ENCODE peak calls at places on chromosomes 11 and 22, in five cellular contexts. F is SJCRH30, V is heart right ventricle, C is SJSA1, H is breast epithelium. P is an unnamed sample.

GRCh38 chr11:4072668-4073285 is 21.8 kb upstream of the RRM1 start:
- DNase-seq in V (peak; percentile 69), C (peak; percentile 67), F (peak; percentile 86), H (peak; percentile 56), P (peak; percentile 55)

GRCh38 chr11:107561688-107562087 is 3.8 kb downstream of the ALKBH8 start:
- DNase-seq in F (no peak), C (no peak), H (no peak), V (no peak), P (no peak)

GRCh38 chr11:118042791-118043190 is 34.1 kb upstream of the TMPRSS4 start:
- DNase-seq in F (no peak), C (no peak), H (no peak), V (no peak), P (no peak)

GRCh38 chr11:64498151-64498550 is 92.9 kb upstream of the SLC22A12 start:
- DNase-seq in C (no peak), V (no peak), F (no peak), H (no peak), P (no peak)

GRCh38 chr11:19892387-19892786 is 179.8 kb downstream of the NAV2 start:
- DNase-seq in H (no peak), C (no peak), V (no peak), F (no peak), P (no peak)

GRCh38 chr22:28801845-28802594 is 1.7 kb upstream of the XBP1 start:
- DNase-seq in H (peak; percentile 46), V (peak; percentile 13), F (peak; percentile 7), C (peak; percentile 8), P (no peak)

GRCh38 chr11:45264839-45265515 is 21.2 kb downstream of the SYT13 start:
- DNase-seq in F (peak; percentile 11), H (no peak), V (no peak), C (peak; percentile 81), P (no peak)

GRCh38 chr11:23413057-23413456 is 552.8 kb upstream of the CCDC179 start:
- DNase-seq in C (no peak), H (no peak), V (no peak), F (no peak), P (no peak)

GRCh38 chr11:118206612-118207031 is 18.2 kb downstream of the JAML start:
- DNase-seq in C (no peak), V (no peak), F (no peak), H (no peak), P (no peak)

GRCh38 chr11:111469200-111469599 is 43.0 kb downstream of the BTG4 start:
- DNase-seq in H (no peak), V (no peak), F (no peak), C (no peak), P (no peak)

GRCh38 chr11:111462329-111462728 is 49.9 kb downstream of the BTG4 start:
- DNase-seq in H (no peak), F (no peak), V (no peak), C (no peak), P (no peak)

GRCh38 chr11:111463276-111463675 is 48.9 kb downstream of the BTG4 start:
- DNase-seq in H (no peak), V (no peak), F (no peak), C (no peak), P (no peak)

GRCh38 chr11:111465400-111465799 is 46.8 kb downstream of the BTG4 start:
- DNase-seq in C (no peak), H (no peak), V (no peak), F (no peak), P (no peak)

GRCh38 chr11:111466615-111467014 is 45.6 kb downstream of the BTG4 start:
- DNase-seq in H (no peak), V (no peak), F (no peak), C (no peak), P (no peak)
- H3K36me3 ChIP-seq in H (no peaks in the 10 kb centered on the region), V (no peaks in the 10 kb centered on the region), F (no peaks in the 10 kb centered on the region), C (no peaks in the 10 kb centered on the region), P (no peaks in the 10 kb centered on the region)

GRCh38 chr22:46001046-46001425 is 24.1 kb upstream of the WNT7B start:
- DNase-seq in C (no peak), H (no peak), F (no peak), V (no peak), P (no peak)
- H3K4me1 ChIP-seq in C (peaks cover 54% of the 10 kb centered on the region), H (peaks cover 9% of the 10 kb centered on the region), F (peaks cover 65% of the 10 kb centered on the region), V (peaks cover 72% of the 10 kb centered on the region), P (peaks cover 50% of the 10 kb centered on the region)

GRCh38 chr22:36288571-36289405 is 35.9 kb downstream of the APOL1 start:
- DNase-seq in F (no peak), V (no peak), H (no peak), C (no peak), P (no peak)
- H3K36me3 ChIP-seq in F (peaks cover 56% of the 10 kb centered on the region), V (peaks cover 82% of the 10 kb centered on the region), H (peaks cover 41% of the 10 kb centered on the region), C (peaks cover 89% of the 10 kb centered on the region), P (peaks cover 84% of the 10 kb centered on the region)

GRCh38 chr11:47511927-47512326 is 41.0 kb downstream of the CELF1 start:
- DNase-seq in C (no peak), F (no peak), H (no peak), V (no peak), P (no peak)
- H3K4me1 ChIP-seq in C (peaks cover 59% of the 10 kb centered on the region), F (peaks cover 18% of the 10 kb centered on the region), H (peaks cover 10% of the 10 kb centered on the region), V (peaks cover 55% of the 10 kb centered on the region), P (peaks cover 99% of the 10 kb centered on the region)

GRCh38 chr11:69326622-69327219 is 32.8 kb downstream of the MYEOV start:
- DNase-seq in F (no peak), C (peak; percentile 46), V (no peak), H (no peak), P (no peak)

GRCh38 chr11:69327741-69328191 is 33.8 kb downstream of the MYEOV start:
- DNase-seq in C (peak; percentile 53), F (no peak), H (no peak), V (no peak), P (no peak)

GRCh38 chr11:69330330-69330729 is 36.4 kb downstream of the MYEOV start:
- DNase-seq in F (no peak), V (no peak), H (no peak), C (no peak), P (no peak)

GRCh38 chr11:69325446-69325845 is 31.5 kb downstream of the MYEOV start:
- DNase-seq in H (no peak), C (peak; percentile 51), V (no peak), F (no peak), P (no peak)

DNA sequence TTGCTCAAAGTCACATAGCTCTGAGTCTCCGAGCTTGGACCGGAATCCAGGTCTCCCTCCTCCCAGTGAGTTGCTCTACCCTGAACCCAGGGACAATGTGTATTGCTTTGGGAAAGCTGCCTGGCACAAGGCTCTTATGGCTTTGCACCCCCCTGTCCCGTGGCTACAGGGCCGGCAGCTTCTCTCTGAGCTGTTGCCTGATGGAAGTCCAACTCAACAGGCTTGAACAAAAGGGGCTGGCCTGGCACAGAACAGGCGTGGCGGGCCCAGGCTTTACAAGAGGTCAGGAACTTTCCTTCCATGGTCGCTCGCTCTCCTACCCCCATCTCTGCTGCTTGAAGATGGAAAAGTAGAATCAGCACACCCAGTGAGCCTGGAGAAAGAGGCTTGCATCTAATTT is 34.3 kb downstream of the MYEOV start:
- DNase-seq in F (no peak), C (no peak), V (no peak), H (no peak), P (no peak)
- H3K36me3 ChIP-seq in F (no peaks in the 10 kb centered on the region), C (no peaks in the 10 kb centered on the region), V (no peaks in the 10 kb centered on the region), H (no peaks in the 10 kb centered on the region), P (no peaks in the 10 kb centered on the region)

P was measured in gastrocnemius medialis.